ENCODE peak calls at places on chromosomes 5 and 9, in five cellular contexts. N, A, J, P and O are unnamed samples.

GRCh38 chr5:151819830-151820229 is 48.1 kb downstream of the G3BP1 start:
- DNase-seq in P (no peak), J (no peak), N (no peak), A (no peak), O (no peak)

GRCh38 chr9:136728548-136729123 is 14.1 kb downstream of the LCN10 start:
- DNase-seq in P (peak), J (peak), A (peak), N (no peak), O (no peak)

GRCh38 chr9:129868571-129869486 is 33.6 kb downstream of the USP20 start:
- DNase-seq in N (no peak), J (no peak), P (no peak), A (no peak), O (no peak)

GRCh38 chr5:175561085-175561484 is 82.7 kb downstream of the SFXN1 start:
- DNase-seq in P (no peak), A (no peak), J (no peak), N (no peak), O (peak)

GRCh38 chr5:180816608-180817534 is 14.3 kb upstream of the MGAT1 start:
- DNase-seq in N (no peak), P (peak), J (peak), A (peak), O (peak)

GRCh38 chr5:88144219-88145040 is 124.2 kb downstream of the TMEM161B start:
- DNase-seq in A (no peak), N (no peak), P (no peak), J (no peak), O (no peak)

GRCh38 chr9:14238044-14238443 is 75.9 kb downstream of the NFIB start:
- DNase-seq in P (peak), J (peak), A (peak), N (no peak), O (peak)

GRCh38 chr9:109972026-109973005 is 192.3 kb downstream of the PALM2AKAP2 start:
- DNase-seq in A (no peak), J (no peak), N (no peak), P (no peak), O (no peak)

GRCh38 chr5:109485030-109485429 is 75.3 kb upstream of the PJA2 start:
- DNase-seq in P (no peak), A (peak), N (peak), J (peak), O (peak)

GRCh38 chr9:70411141-70411929 is 3.1 kb downstream of the KLF9 start:
- DNase-seq in J (peak), P (peak), A (peak), N (no peak), O (peak)

GRCh38 chr5:171813270-171813669 is 27.7 kb downstream of the SMIM23 start:
- DNase-seq in J (no peak), P (no peak), N (no peak), A (no peak), O (no peak)

GRCh38 chr5:337565-338130 is 16.1 kb downstream of the AHRR start:
- DNase-seq in P (peak), N (no peak), J (peak), A (no peak), O (no peak)